ENCODE peak calls at places on chromosomes 5 and 9, in five cellular contexts. One of them, this sample, is unnamed.

GRCh38 chr9:83701769-83702168 is 6.0 kb downstream of the UBQLN1 start:
- DNase-seq in ACHN: peak
- DNase-seq in heart right ventricle: no peak
- DNase-seq in NCI-H146: no peak
- DNase-seq in activated CD4-positive, alpha-beta T cell treated with anti-CD3 and anti-CD28 coated beads, Interleukin-2, amount 10 ng/mL, durations not matched to agents 7 days and 5 days: no peak
- DNase-seq in this sample: no peak

GRCh38 chr5:36763454-36763853 is 113.1 kb upstream of the NIPBL start:
- DNase-seq in ACHN: no peak
- DNase-seq in NCI-H146: no peak
- DNase-seq in heart right ventricle: no peak
- DNase-seq in activated CD4-positive, alpha-beta T cell treated with anti-CD3 and anti-CD28 coated beads, Interleukin-2, amount 10 ng/mL, durations not matched to agents 7 days and 5 days: no peak
- DNase-seq in this sample: no peak

GRCh38 chr5:11737010-11737409 is 167.2 kb downstream of the CTNND2 start:
- DNase-seq in NCI-H146: no peak
- DNase-seq in activated CD4-positive, alpha-beta T cell treated with anti-CD3 and anti-CD28 coated beads, Interleukin-2, amount 10 ng/mL, durations not matched to agents 7 days and 5 days: no peak
- DNase-seq in ACHN: no peak
- DNase-seq in heart right ventricle: no peak
- DNase-seq in this sample: no peak

GRCh38 chr9:130042406-130042930 is 521 bp downstream of the FNBP1 start:
- DNase-seq in ACHN: peak
- DNase-seq in NCI-H146: peak
- DNase-seq in activated CD4-positive, alpha-beta T cell treated with anti-CD3 and anti-CD28 coated beads, Interleukin-2, amount 10 ng/mL, durations not matched to agents 7 days and 5 days: peak
- DNase-seq in heart right ventricle: peak
- DNase-seq in this sample: no peak

GRCh38 chr5:98997000-98997399 is 68.2 kb upstream of the CHD1 start:
- DNase-seq in heart right ventricle: no peak
- DNase-seq in activated CD4-positive, alpha-beta T cell treated with anti-CD3 and anti-CD28 coated beads, Interleukin-2, amount 10 ng/mL, durations not matched to agents 7 days and 5 days: no peak
- DNase-seq in NCI-H146: no peak
- DNase-seq in ACHN: peak
- DNase-seq in this sample: no peak

GRCh38 chr5:119386945-119387344 is 31.1 kb downstream of the TNFAIP8 start:
- DNase-seq in NCI-H146: no peak
- DNase-seq in ACHN: no peak
- DNase-seq in heart right ventricle: no peak
- DNase-seq in activated CD4-positive, alpha-beta T cell treated with anti-CD3 and anti-CD28 coated beads, Interleukin-2, amount 10 ng/mL, durations not matched to agents 7 days and 5 days: no peak
- DNase-seq in this sample: no peak

GRCh38 chr5:61575103-61575502 is 243.0 kb downstream of the ZSWIM6 start:
- DNase-seq in NCI-H146: peak
- DNase-seq in ACHN: peak
- DNase-seq in activated CD4-positive, alpha-beta T cell treated with anti-CD3 and anti-CD28 coated beads, Interleukin-2, amount 10 ng/mL, durations not matched to agents 7 days and 5 days: no peak
- DNase-seq in heart right ventricle: no peak
- DNase-seq in this sample: no peak

GRCh38 chr9:20135119-20135697 is 346.4 kb upstream of the SLC24A2 start:
- DNase-seq in NCI-H146: no peak
- DNase-seq in ACHN: peak
- DNase-seq in activated CD4-positive, alpha-beta T cell treated with anti-CD3 and anti-CD28 coated beads, Interleukin-2, amount 10 ng/mL, durations not matched to agents 7 days and 5 days: no peak
- DNase-seq in heart right ventricle: no peak
- DNase-seq in this sample: no peak

GRCh38 chr9:131608469-131609115 is 63.3 kb downstream of the PRRT1B start:
- DNase-seq in heart right ventricle: peak
- DNase-seq in NCI-H146: no peak
- DNase-seq in ACHN: peak
- DNase-seq in activated CD4-positive, alpha-beta T cell treated with anti-CD3 and anti-CD28 coated beads, Interleukin-2, amount 10 ng/mL, durations not matched to agents 7 days and 5 days: no peak
- DNase-seq in this sample: peak

GRCh38 chr9:36163049-36163839 is 5.9 kb upstream of the CCIN start:
- DNase-seq in heart right ventricle: peak
- DNase-seq in NCI-H146: no peak
- DNase-seq in activated CD4-positive, alpha-beta T cell treated with anti-CD3 and anti-CD28 coated beads, Interleukin-2, amount 10 ng/mL, durations not matched to agents 7 days and 5 days: no peak
- DNase-seq in ACHN: peak
- DNase-seq in this sample: peak

GRCh38 chr5:32522429-32523143 is 62.8 kb upstream of the SUB1 start:
- DNase-seq in ACHN: peak
- DNase-seq in heart right ventricle: no peak
- DNase-seq in activated CD4-positive, alpha-beta T cell treated with anti-CD3 and anti-CD28 coated beads, Interleukin-2, amount 10 ng/mL, durations not matched to agents 7 days and 5 days: peak
- DNase-seq in NCI-H146: no peak
- DNase-seq in this sample: no peak

GRCh38 chr5:174945853-174946252 is 221.5 kb downstream of the MSX2 start:
- DNase-seq in activated CD4-positive, alpha-beta T cell treated with anti-CD3 and anti-CD28 coated beads, Interleukin-2, amount 10 ng/mL, durations not matched to agents 7 days and 5 days: no peak
- DNase-seq in NCI-H146: no peak
- DNase-seq in heart right ventricle: no peak
- DNase-seq in ACHN: no peak
- DNase-seq in this sample: no peak

GRCh38 chr5:139828207-139828895 is 32.7 kb downstream of the PSD2 start:
- DNase-seq in activated CD4-positive, alpha-beta T cell treated with anti-CD3 and anti-CD28 coated beads, Interleukin-2, amount 10 ng/mL, durations not matched to agents 7 days and 5 days: no peak
- DNase-seq in NCI-H146: no peak
- DNase-seq in heart right ventricle: no peak
- DNase-seq in ACHN: no peak
- DNase-seq in this sample: no peak

GRCh38 chr5:53882637-53883036 is 322.2 kb downstream of the NDUFS4 start:
- DNase-seq in ACHN: no peak
- DNase-seq in heart right ventricle: no peak
- DNase-seq in activated CD4-positive, alpha-beta T cell treated with anti-CD3 and anti-CD28 coated beads, Interleukin-2, amount 10 ng/mL, durations not matched to agents 7 days and 5 days: no peak
- DNase-seq in NCI-H146: no peak
- DNase-seq in this sample: no peak

GRCh38 chr9:137070906-137071275 is 534 bp upstream of the SAPCD2 start:
- DNase-seq in ACHN: no peak
- DNase-seq in heart right ventricle: peak
- DNase-seq in NCI-H146: peak
- DNase-seq in activated CD4-positive, alpha-beta T cell treated with anti-CD3 and anti-CD28 coated beads, Interleukin-2, amount 10 ng/mL, durations not matched to agents 7 days and 5 days: no peak
- DNase-seq in this sample: no peak

GRCh38 chr5:154129868-154130267 is 60.7 kb upstream of the GALNT10 start:
- DNase-seq in activated CD4-positive, alpha-beta T cell treated with anti-CD3 and anti-CD28 coated beads, Interleukin-2, amount 10 ng/mL, durations not matched to agents 7 days and 5 days: no peak
- DNase-seq in heart right ventricle: no peak
- DNase-seq in ACHN: no peak
- DNase-seq in NCI-H146: no peak
- DNase-seq in this sample: no peak

This sample was measured in brain pericyte.